ENCODE peak calls at places on chromosomes 7 and 10, in ten cellular contexts. C, P, B, Y, U, O, T, N, K and V are unnamed samples.

GRCh38 chr10:5079836-5080235 is 14.4 kb upstream of the AKR1C3 start:
- DNase-seq in C (no peak), P (no peak), B (no peak), Y (no peak), U (no peak), O (no peak), T (no peak), N (no peak), K (no peak), V (no peak)

GRCh38 chr7:130733866-130734524 is at the start of gene KLF14:
- DNase-seq in C (no peak), P (peak), B (no peak), Y (peak), U (peak), O (peak), T (no peak), N (no peak), K (peak), V (peak)

GRCh38 chr10:119341236-119342016 is 134.1 kb downstream of the GRK5 start:
- DNase-seq in C (peak), P (no peak), B (no peak), Y (peak), U (peak), O (peak), T (peak), N (no peak), K (no peak), V (peak)

GRCh38 chr7:130387306-130387627 is 7.0 kb downstream of the CPA1 start:
- DNase-seq in C (no peak), P (no peak), B (no peak), Y (no peak), U (no peak), O (no peak), T (no peak), N (no peak), K (no peak), V (no peak)

GRCh38 chr7:55309040-55309991 is 55.8 kb upstream of the LANCL2 start:
- DNase-seq in C (no peak), P (no peak), B (no peak), Y (no peak), U (peak), O (no peak), T (no peak), N (no peak), K (no peak), V (no peak)

GRCh38 chr7:76997381-76998262 is 34.5 kb downstream of the SPDYE17 start:
- DNase-seq in C (no peak), P (peak), B (no peak), Y (no peak), U (no peak), O (no peak), T (no peak), N (no peak), K (no peak), V (no peak)

GRCh38 chr7:105014725-105015630 is 973 bp downstream of the KMT2E start:
- DNase-seq in C (peak), P (no peak), B (no peak), Y (peak), U (peak), O (peak), T (peak), N (no peak), K (peak), V (peak)

GRCh38 chr7:7799138-7799537 is 80.7 kb upstream of the RPA3 start:
- DNase-seq in C (no peak), P (no peak), B (no peak), Y (peak), U (no peak), O (peak), T (peak), N (no peak), K (peak), V (no peak)

GRCh38 chr7:134470864-134471263 is 12.0 kb upstream of the AKR1B1 start:
- DNase-seq in C (no peak), P (no peak), B (no peak), Y (peak), U (no peak), O (peak), T (peak), N (no peak), K (no peak), V (peak)

GRCh38 chr10:72462261-72462660 is 107.5 kb upstream of the DNAJB12 start:
- DNase-seq in C (no peak), P (no peak), B (no peak), Y (no peak), U (no peak), O (no peak), T (no peak), N (no peak), K (no peak), V (no peak)

GRCh38 chr7:30920584-30921539 is 9.2 kb downstream of the AQP1 start:
- DNase-seq in C (peak), P (peak), B (no peak), Y (peak), U (no peak), O (peak), T (peak), N (peak), K (peak), V (peak)

GRCh38 chr7:36600869-36601530 is 123.3 kb downstream of the AOAH start:
- DNase-seq in C (no peak), P (no peak), B (no peak), Y (peak), U (no peak), O (peak), T (peak), N (no peak), K (peak), V (no peak)

GRCh38 chr10:24299587-24300258 is 90.8 kb downstream of the KIAA1217 start:
- DNase-seq in C (no peak), P (no peak), B (no peak), Y (peak), U (peak), O (peak), T (peak), N (no peak), K (no peak), V (no peak)

GRCh38 chr10:90167174-90168064 is 466.0 kb downstream of the KIF20B start:
- DNase-seq in C (no peak), P (no peak), B (peak), Y (no peak), U (peak), O (peak), T (peak), N (no peak), K (no peak), V (peak)

GRCh38 chr10:24334279-24334922 is 125.5 kb downstream of the KIAA1217 start:
- DNase-seq in C (no peak), P (no peak), B (no peak), Y (no peak), U (no peak), O (no peak), T (no peak), N (no peak), K (no peak), V (no peak)

GRCh38 chr10:98446121-98446655 is 547 bp downstream of the HPS1 start:
- DNase-seq in C (no peak), P (peak), B (no peak), Y (peak), U (peak), O (peak), T (peak), N (no peak), K (no peak), V (peak)

GRCh38 chr7:31811650-31812461 is 124.8 kb downstream of the PPP1R17 start:
- DNase-seq in C (no peak), P (no peak), B (peak), Y (peak), U (peak), O (no peak), T (peak), N (no peak), K (no peak), V (peak)

GRCh38 chr7:129494041-129494440 is 8.3 kb upstream of the SMKR1 start:
- DNase-seq in C (no peak), P (no peak), B (peak), Y (peak), U (peak), O (peak), T (peak), N (no peak), K (no peak), V (peak)

GRCh38 chr7:129126314-129126713 is 18.2 kb upstream of the TSPAN33 start:
- DNase-seq in C (no peak), P (no peak), B (no peak), Y (no peak), U (no peak), O (no peak), T (no peak), N (no peak), K (no peak), V (no peak)

GRCh38 chr7:128989961-128990360 is 52.2 kb downstream of the IRF5 start:
- DNase-seq in C (no peak), P (no peak), B (no peak), Y (no peak), U (no peak), O (no peak), T (no peak), N (no peak), K (no peak), V (no peak)

GRCh38 chr10:49172204-49173132 is 15.7 kb downstream of the TMEM273 start:
- DNase-seq in C (peak), P (peak), B (no peak), Y (no peak), U (no peak), O (no peak), T (no peak), N (no peak), K (no peak), V (no peak)

GRCh38 chr7:23100697-23101096 is 4.9 kb upstream of the KLHL7 start:
- DNase-seq in C (no peak), P (no peak), B (no peak), Y (no peak), U (no peak), O (no peak), T (no peak), N (no peak), K (no peak), V (peak)

GRCh38 chr7:17236603-17237002 is 61.8 kb upstream of the AHR start:
- DNase-seq in C (no peak), P (no peak), B (no peak), Y (peak), U (no peak), O (peak), T (peak), N (no peak), K (no peak), V (no peak)

GRCh38 chr7:73519867-73520672 is 2.0 kb downstream of the BAZ1B start:
- DNase-seq in C (no peak), P (no peak), B (no peak), Y (peak), U (peak), O (peak), T (no peak), N (no peak), K (no peak), V (no peak)

GRCh38 chr7:19713676-19714075 is 4.8 kb upstream of the POLR1F start:
- DNase-seq in C (no peak), P (no peak), B (no peak), Y (peak), U (peak), O (peak), T (peak), N (no peak), K (peak), V (peak)

GRCh38 chr10:3090914-3091313 is 23.6 kb downstream of the PFKP start:
- DNase-seq in C (no peak), P (no peak), B (no peak), Y (peak), U (no peak), O (peak), T (peak), N (no peak), K (no peak), V (peak)

GRCh38 chr10:104424719-104425118 is 71.1 kb downstream of the CFAP58 start:
- DNase-seq in C (no peak), P (no peak), B (no peak), Y (peak), U (peak), O (peak), T (no peak), N (no peak), K (no peak), V (no peak)

GRCh38 chr10:17599089-17599488 is 18.1 kb downstream of the HACD1 start:
- DNase-seq in C (no peak), P (no peak), B (no peak), Y (peak), U (peak), O (peak), T (peak), N (no peak), K (no peak), V (peak)

GRCh38 chr10:124294811-124295770 is 123.6 kb downstream of the OAT start:
- DNase-seq in C (peak), P (peak), B (no peak), Y (no peak), U (no peak), O (no peak), T (no peak), N (no peak), K (no peak), V (no peak)

GRCh38 chr7:130490888-130491771 is 755 bp upstream of the MEST start:
- DNase-seq in C (peak), P (peak), B (no peak), Y (peak), U (peak), O (peak), T (peak), N (no peak), K (no peak), V (peak)

GRCh38 chr7:1678070-1678543 is 8.0 kb downstream of the ELFN1 start:
- DNase-seq in C (peak), P (peak), B (no peak), Y (no peak), U (no peak), O (no peak), T (no peak), N (no peak), K (no peak), V (no peak)

GRCh38 chr10:124745678-124746077 is 1.5 kb upstream of the FAM53B start:
- DNase-seq in C (no peak), P (no peak), B (no peak), Y (peak), U (peak), O (peak), T (peak), N (no peak), K (no peak), V (peak)

GRCh38 chr10:84138478-84139125 is 707 bp upstream of the GHITM start:
- DNase-seq in C (no peak), P (no peak), B (no peak), Y (no peak), U (no peak), O (peak), T (no peak), N (peak), K (no peak), V (no peak)

GRCh38 chr10:110163841-110164240 is 43.6 kb upstream of the MXI1 start:
- DNase-seq in C (no peak), P (no peak), B (no peak), Y (no peak), U (no peak), O (no peak), T (no peak), N (no peak), K (no peak), V (no peak)

GRCh38 chr10:121771957-121772356 is 155.9 kb downstream of the ATE1 start:
- DNase-seq in C (no peak), P (no peak), B (peak), Y (peak), U (no peak), O (no peak), T (no peak), N (no peak), K (no peak), V (no peak)

DNA sequence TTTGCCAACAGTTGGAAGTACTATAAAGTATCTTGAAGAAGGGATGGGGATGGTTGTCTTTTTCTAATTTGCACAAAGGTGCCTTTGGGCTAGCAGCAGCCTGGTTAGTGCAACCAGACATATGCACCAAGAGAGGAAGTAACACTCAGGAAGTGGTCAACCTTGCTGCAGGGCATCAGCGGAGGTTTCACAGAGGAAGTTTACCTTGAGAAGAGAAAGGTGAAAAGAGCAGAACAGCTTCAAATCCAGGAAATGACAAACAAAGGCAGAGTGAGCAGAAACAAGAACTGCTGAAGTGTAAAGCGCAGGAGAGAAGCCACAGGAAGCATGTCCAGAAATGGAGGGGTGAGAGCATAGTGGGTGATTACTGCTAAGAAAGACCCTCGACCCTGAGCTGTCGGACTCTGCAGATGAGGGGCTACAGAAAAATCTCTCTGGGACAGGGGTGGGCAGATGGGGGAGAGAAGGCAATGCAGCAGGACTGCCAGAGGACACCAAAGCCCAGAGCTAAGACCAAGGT is 66.9 kb downstream of the STK17A start:
- DNase-seq in C (no peak), P (no peak), B (no peak), Y (no peak), U (peak), O (peak), T (no peak), N (no peak), K (no peak), V (no peak)
- H3K4me3 ChIP-seq in C (no peak), P (no peak), B (no peak), Y (peak), U (peak), O (no peak), T (no peak), N (no peak), K (no peak), V (no peak)

GRCh38 chr10:14397069-14397468 is 66.3 kb upstream of the FRMD4A start:
- DNase-seq in C (no peak), P (peak), B (peak), Y (peak), U (no peak), O (peak), T (peak), N (peak), K (no peak), V (peak)
- H3K4me3 ChIP-seq in C (no peak), P (no peak), B (no peak), Y (peak), U (no peak), O (no peak), T (no peak), N (no peak), K (no peak), V (no peak)

GRCh38 chr7:119397156-119397555 is 875.8 kb upstream of the KCND2 start:
- DNase-seq in C (no peak), P (no peak), B (no peak), Y (no peak), U (peak), O (no peak), T (no peak), N (no peak), K (no peak), V (no peak)

DNA sequence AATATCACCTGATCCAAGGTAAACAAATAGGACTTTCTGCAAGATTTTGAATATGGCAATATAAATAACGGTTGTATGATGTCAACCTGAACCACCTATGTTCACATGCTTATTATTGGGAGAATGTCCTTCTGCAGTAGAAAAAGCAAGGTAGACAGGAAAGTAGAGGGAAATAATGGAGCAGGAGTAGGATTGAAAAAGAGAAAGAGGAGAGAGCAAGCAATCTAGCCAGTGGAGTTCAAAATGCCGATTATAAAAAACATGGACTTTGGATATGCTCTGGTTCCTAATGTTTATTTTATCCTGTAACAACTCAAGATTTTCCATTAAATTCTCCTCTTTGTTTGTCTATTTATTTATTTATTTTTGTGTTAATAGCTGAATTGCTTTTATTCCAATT is 878.0 kb upstream of the KCND2 start:
- DNase-seq in C (no peak), P (no peak), B (no peak), Y (no peak), U (no peak), O (no peak), T (no peak), N (no peak), K (no peak), V (no peak)
- H3K4me3 ChIP-seq in C (no peak), P (no peak), B (no peak), Y (no peak), U (no peak), O (no peak), T (no peak), N (no peak), K (no peak), V (no peak)

GRCh38 chr10:62045765-62046521 is 144.4 kb downstream of the ARID5B start:
- DNase-seq in C (peak), P (no peak), B (peak), Y (peak), U (peak), O (peak), T (peak), N (no peak), K (no peak), V (no peak)
- H3K4me3 ChIP-seq in C (no peak), P (no peak), B (no peak), Y (peak), U (peak), O (peak), T (peak), N (peak), K (no peak), V (no peak)

DNA sequence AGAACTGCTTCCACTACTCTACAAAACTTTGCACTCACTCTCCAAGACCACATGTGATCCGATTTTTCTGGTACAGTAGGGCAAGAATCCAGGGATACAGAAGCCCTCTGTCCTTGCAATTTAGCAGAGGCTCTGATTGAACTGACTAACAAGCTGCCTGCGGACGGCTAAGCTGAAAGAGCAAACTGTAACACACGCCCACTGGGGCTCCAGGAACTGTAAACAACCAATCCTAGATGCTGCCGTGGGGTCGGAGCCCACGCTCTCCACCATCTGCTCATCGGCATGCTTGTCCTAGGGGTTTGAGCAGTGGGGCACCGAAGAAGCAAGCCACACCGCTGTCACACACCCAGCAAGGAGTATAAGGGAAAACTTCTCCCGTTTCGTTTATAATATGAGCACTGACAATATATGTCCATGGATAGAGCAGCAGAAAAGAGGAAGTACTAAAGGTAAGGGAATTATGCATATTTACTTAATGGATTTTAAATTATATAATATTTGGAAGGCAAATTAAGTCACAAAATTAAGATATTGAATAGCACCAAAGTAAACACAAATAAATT is 634.4 kb upstream of the POT1 start:
- DNase-seq in C (no peak), P (peak), B (no peak), Y (no peak), U (no peak), O (peak), T (no peak), N (no peak), K (no peak), V (no peak)
- H3K4me3 ChIP-seq in C (no peak), P (no peak), B (no peak), Y (no peak), U (no peak), O (peak), T (no peak), N (no peak), K (no peak), V (no peak)

DNA sequence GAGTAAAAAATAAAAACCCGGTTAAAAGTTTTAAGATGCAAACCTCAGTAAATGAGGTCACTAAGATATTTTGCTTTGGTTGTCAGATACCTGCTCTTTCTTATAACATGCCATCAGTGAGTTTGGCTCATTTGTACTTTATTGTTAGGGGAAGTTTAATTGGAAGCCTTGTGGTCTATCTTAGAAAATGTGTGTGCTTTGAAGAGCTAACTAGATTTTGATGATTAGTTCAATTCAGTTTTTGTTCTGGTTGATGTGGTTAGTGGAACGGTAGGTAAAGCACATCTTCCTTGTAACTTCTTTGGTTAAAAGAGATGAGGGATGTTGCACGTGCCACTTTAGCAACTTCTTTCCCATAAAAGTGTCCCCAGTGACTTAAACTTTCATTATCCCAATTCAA is 353.4 kb upstream of the GALNT17 start:
- DNase-seq in C (no peak), P (no peak), B (no peak), Y (no peak), U (no peak), O (no peak), T (no peak), N (no peak), K (no peak), V (no peak)
- H3K4me3 ChIP-seq in C (no peak), P (no peak), B (no peak), Y (no peak), U (no peak), O (no peak), T (no peak), N (no peak), K (no peak), V (no peak)